ENCODE peak calls at places on chromosomes 13 and 19, in ten cellular contexts. One of them, this sample, is unnamed.

GRCh38 chr19:51361228-51361627 is 5.0 kb downstream of the ETFB start:
- DNase-seq in cardiac fibroblast: no peak
- DNase-seq in activated CD8-positive, alpha-beta memory T cell treated with anti-CD3 and anti-CD28 coated beads, Interleukin-2, amount 50 U/mL, for 48 hours: no peak
- DNase-seq in RWPE1: no peak
- DNase-seq in progenitor cell of endocrine pancreas: no peak
- DNase-seq in amygdala: no peak
- DNase-seq in EH: no peak
- DNase-seq in GDM1: no peak
- DNase-seq in C1 segment of cervical spinal cord: no peak
- DNase-seq in NCI-H510A treated with DMSO at 0.1 percent for 48 hours: no peak
- DNase-seq in this sample: no peak

GRCh38 chr13:58843567-58843966 is 1212.0 kb downstream of the PCDH17 start:
- DNase-seq in cardiac fibroblast: no peak
- DNase-seq in activated CD8-positive, alpha-beta memory T cell treated with anti-CD3 and anti-CD28 coated beads, Interleukin-2, amount 50 U/mL, for 48 hours: no peak
- DNase-seq in RWPE1: no peak
- DNase-seq in progenitor cell of endocrine pancreas: no peak
- DNase-seq in amygdala: no peak
- DNase-seq in EH: no peak
- DNase-seq in GDM1: no peak
- DNase-seq in C1 segment of cervical spinal cord: no peak
- DNase-seq in NCI-H510A treated with DMSO at 0.1 percent for 48 hours: no peak
- DNase-seq in this sample: no peak

GRCh38 chr19:52196256-52196967 is 6.6 kb downstream of the PPP2R1A start:
- DNase-seq in cardiac fibroblast: no peak
- DNase-seq in activated CD8-positive, alpha-beta memory T cell treated with anti-CD3 and anti-CD28 coated beads, Interleukin-2, amount 50 U/mL, for 48 hours: no peak
- DNase-seq in RWPE1: no peak
- DNase-seq in progenitor cell of endocrine pancreas: no peak
- DNase-seq in amygdala: no peak
- DNase-seq in EH: no peak
- DNase-seq in GDM1: no peak
- DNase-seq in C1 segment of cervical spinal cord: no peak
- DNase-seq in NCI-H510A treated with DMSO at 0.1 percent for 48 hours: no peak
- DNase-seq in this sample: no peak

GRCh38 chr13:66102864-66103263 is 1127.3 kb downstream of the PCDH9 start:
- DNase-seq in cardiac fibroblast: peak
- DNase-seq in activated CD8-positive, alpha-beta memory T cell treated with anti-CD3 and anti-CD28 coated beads, Interleukin-2, amount 50 U/mL, for 48 hours: no peak
- DNase-seq in RWPE1: no peak
- DNase-seq in progenitor cell of endocrine pancreas: no peak
- DNase-seq in amygdala: no peak
- DNase-seq in EH: peak
- DNase-seq in GDM1: no peak
- DNase-seq in C1 segment of cervical spinal cord: no peak
- DNase-seq in NCI-H510A treated with DMSO at 0.1 percent for 48 hours: no peak
- DNase-seq in this sample: no peak

GRCh38 chr19:56403261-56403660 is 871 bp upstream of the ZNF583 start:
- DNase-seq in cardiac fibroblast: peak
- DNase-seq in activated CD8-positive, alpha-beta memory T cell treated with anti-CD3 and anti-CD28 coated beads, Interleukin-2, amount 50 U/mL, for 48 hours: no peak
- DNase-seq in RWPE1: no peak
- DNase-seq in progenitor cell of endocrine pancreas: no peak
- DNase-seq in amygdala: no peak
- DNase-seq in EH: no peak
- DNase-seq in GDM1: no peak
- DNase-seq in C1 segment of cervical spinal cord: no peak
- DNase-seq in NCI-H510A treated with DMSO at 0.1 percent for 48 hours: no peak
- DNase-seq in this sample: no peak

GRCh38 chr13:34179481-34179880 is 361.5 kb downstream of the RFC3 start:
- DNase-seq in cardiac fibroblast: no peak
- DNase-seq in activated CD8-positive, alpha-beta memory T cell treated with anti-CD3 and anti-CD28 coated beads, Interleukin-2, amount 50 U/mL, for 48 hours: no peak
- DNase-seq in RWPE1: no peak
- DNase-seq in progenitor cell of endocrine pancreas: no peak
- DNase-seq in amygdala: no peak
- DNase-seq in EH: peak
- DNase-seq in GDM1: no peak
- DNase-seq in C1 segment of cervical spinal cord: no peak
- DNase-seq in NCI-H510A treated with DMSO at 0.1 percent for 48 hours: peak
- DNase-seq in this sample: no peak

GRCh38 chr19:336067-336614 is 8.5 kb downstream of the MIER2 start:
- DNase-seq in cardiac fibroblast: peak
- DNase-seq in activated CD8-positive, alpha-beta memory T cell treated with anti-CD3 and anti-CD28 coated beads, Interleukin-2, amount 50 U/mL, for 48 hours: no peak
- DNase-seq in RWPE1: no peak
- DNase-seq in progenitor cell of endocrine pancreas: no peak
- DNase-seq in amygdala: no peak
- DNase-seq in EH: no peak
- DNase-seq in GDM1: no peak
- DNase-seq in C1 segment of cervical spinal cord: no peak
- DNase-seq in NCI-H510A treated with DMSO at 0.1 percent for 48 hours: no peak
- DNase-seq in this sample: no peak

GRCh38 chr13:38686635-38687245 is at the start of gene FREM2:
- DNase-seq in cardiac fibroblast: no peak
- DNase-seq in activated CD8-positive, alpha-beta memory T cell treated with anti-CD3 and anti-CD28 coated beads, Interleukin-2, amount 50 U/mL, for 48 hours: no peak
- DNase-seq in RWPE1: peak
- DNase-seq in progenitor cell of endocrine pancreas: peak
- DNase-seq in amygdala: peak
- DNase-seq in EH: no peak
- DNase-seq in GDM1: no peak
- DNase-seq in C1 segment of cervical spinal cord: peak
- DNase-seq in NCI-H510A treated with DMSO at 0.1 percent for 48 hours: peak
- DNase-seq in this sample: peak

GRCh38 chr13:66087149-66087780 is 1142.9 kb downstream of the PCDH9 start:
- DNase-seq in cardiac fibroblast: peak
- DNase-seq in activated CD8-positive, alpha-beta memory T cell treated with anti-CD3 and anti-CD28 coated beads, Interleukin-2, amount 50 U/mL, for 48 hours: no peak
- DNase-seq in RWPE1: no peak
- DNase-seq in progenitor cell of endocrine pancreas: no peak
- DNase-seq in amygdala: no peak
- DNase-seq in EH: no peak
- DNase-seq in GDM1: no peak
- DNase-seq in C1 segment of cervical spinal cord: no peak
- DNase-seq in NCI-H510A treated with DMSO at 0.1 percent for 48 hours: no peak
- DNase-seq in this sample: no peak

GRCh38 chr19:6056282-6056741 is 54.0 kb downstream of the RFX2 start:
- DNase-seq in cardiac fibroblast: no peak
- DNase-seq in activated CD8-positive, alpha-beta memory T cell treated with anti-CD3 and anti-CD28 coated beads, Interleukin-2, amount 50 U/mL, for 48 hours: peak
- DNase-seq in RWPE1: no peak
- DNase-seq in progenitor cell of endocrine pancreas: no peak
- DNase-seq in amygdala: no peak
- DNase-seq in EH: no peak
- DNase-seq in GDM1: no peak
- DNase-seq in C1 segment of cervical spinal cord: no peak
- DNase-seq in NCI-H510A treated with DMSO at 0.1 percent for 48 hours: peak
- DNase-seq in this sample: no peak

GRCh38 chr19:56107626-56108351 is 13.3 kb downstream of the ZNF787 start:
- DNase-seq in cardiac fibroblast: peak
- DNase-seq in activated CD8-positive, alpha-beta memory T cell treated with anti-CD3 and anti-CD28 coated beads, Interleukin-2, amount 50 U/mL, for 48 hours: no peak
- DNase-seq in RWPE1: no peak
- DNase-seq in progenitor cell of endocrine pancreas: no peak
- DNase-seq in amygdala: no peak
- DNase-seq in EH: no peak
- DNase-seq in GDM1: no peak
- DNase-seq in C1 segment of cervical spinal cord: peak
- DNase-seq in NCI-H510A treated with DMSO at 0.1 percent for 48 hours: no peak
- DNase-seq in this sample: no peak

GRCh38 chr19:46015961-46016425 is 6.9 kb downstream of the PGLYRP1 start:
- DNase-seq in cardiac fibroblast: no peak
- DNase-seq in activated CD8-positive, alpha-beta memory T cell treated with anti-CD3 and anti-CD28 coated beads, Interleukin-2, amount 50 U/mL, for 48 hours: peak
- DNase-seq in RWPE1: no peak
- DNase-seq in progenitor cell of endocrine pancreas: no peak
- DNase-seq in amygdala: no peak
- DNase-seq in EH: no peak
- DNase-seq in GDM1: no peak
- DNase-seq in C1 segment of cervical spinal cord: no peak
- DNase-seq in NCI-H510A treated with DMSO at 0.1 percent for 48 hours: peak
- DNase-seq in this sample: no peak

GRCh38 chr19:5805465-5806132 is 732 bp downstream of the NRTN start:
- DNase-seq in cardiac fibroblast: peak
- DNase-seq in activated CD8-positive, alpha-beta memory T cell treated with anti-CD3 and anti-CD28 coated beads, Interleukin-2, amount 50 U/mL, for 48 hours: peak
- DNase-seq in RWPE1: peak
- DNase-seq in progenitor cell of endocrine pancreas: peak
- DNase-seq in amygdala: no peak
- DNase-seq in EH: peak
- DNase-seq in GDM1: peak
- DNase-seq in C1 segment of cervical spinal cord: no peak
- DNase-seq in NCI-H510A treated with DMSO at 0.1 percent for 48 hours: peak
- DNase-seq in this sample: peak

GRCh38 chr13:41854758-41855157 is 106.2 kb downstream of the VWA8 start:
- DNase-seq in cardiac fibroblast: peak
- DNase-seq in activated CD8-positive, alpha-beta memory T cell treated with anti-CD3 and anti-CD28 coated beads, Interleukin-2, amount 50 U/mL, for 48 hours: no peak
- DNase-seq in RWPE1: no peak
- DNase-seq in progenitor cell of endocrine pancreas: no peak
- DNase-seq in amygdala: no peak
- DNase-seq in EH: peak
- DNase-seq in GDM1: no peak
- DNase-seq in C1 segment of cervical spinal cord: no peak
- DNase-seq in NCI-H510A treated with DMSO at 0.1 percent for 48 hours: no peak
- DNase-seq in this sample: no peak

GRCh38 chr13:29676535-29676934 is 81.0 kb upstream of the SLC7A1 start:
- DNase-seq in cardiac fibroblast: peak
- DNase-seq in activated CD8-positive, alpha-beta memory T cell treated with anti-CD3 and anti-CD28 coated beads, Interleukin-2, amount 50 U/mL, for 48 hours: no peak
- DNase-seq in RWPE1: no peak
- DNase-seq in progenitor cell of endocrine pancreas: no peak
- DNase-seq in amygdala: no peak
- DNase-seq in EH: peak
- DNase-seq in GDM1: no peak
- DNase-seq in C1 segment of cervical spinal cord: no peak
- DNase-seq in NCI-H510A treated with DMSO at 0.1 percent for 48 hours: no peak
- DNase-seq in this sample: no peak

GRCh38 chr19:15292847-15293582 is 39.3 kb downstream of the BRD4 start:
- DNase-seq in cardiac fibroblast: peak
- DNase-seq in activated CD8-positive, alpha-beta memory T cell treated with anti-CD3 and anti-CD28 coated beads, Interleukin-2, amount 50 U/mL, for 48 hours: no peak
- DNase-seq in RWPE1: no peak
- DNase-seq in progenitor cell of endocrine pancreas: no peak
- DNase-seq in amygdala: no peak
- DNase-seq in EH: peak
- DNase-seq in GDM1: no peak
- DNase-seq in C1 segment of cervical spinal cord: no peak
- DNase-seq in NCI-H510A treated with DMSO at 0.1 percent for 48 hours: peak
- DNase-seq in this sample: no peak

GRCh38 chr19:39150807-39151206 is 25.2 kb downstream of the PAK4 start:
- DNase-seq in cardiac fibroblast: no peak
- DNase-seq in activated CD8-positive, alpha-beta memory T cell treated with anti-CD3 and anti-CD28 coated beads, Interleukin-2, amount 50 U/mL, for 48 hours: no peak
- DNase-seq in RWPE1: no peak
- DNase-seq in progenitor cell of endocrine pancreas: no peak
- DNase-seq in amygdala: no peak
- DNase-seq in EH: no peak
- DNase-seq in GDM1: no peak
- DNase-seq in C1 segment of cervical spinal cord: no peak
- DNase-seq in NCI-H510A treated with DMSO at 0.1 percent for 48 hours: no peak
- DNase-seq in this sample: no peak

GRCh38 chr13:111210945-111211469 is 95.9 kb downstream of the ARHGEF7 start:
- DNase-seq in cardiac fibroblast: no peak
- DNase-seq in activated CD8-positive, alpha-beta memory T cell treated with anti-CD3 and anti-CD28 coated beads, Interleukin-2, amount 50 U/mL, for 48 hours: no peak
- DNase-seq in RWPE1: no peak
- DNase-seq in progenitor cell of endocrine pancreas: no peak
- DNase-seq in amygdala: no peak
- DNase-seq in EH: no peak
- DNase-seq in GDM1: no peak
- DNase-seq in C1 segment of cervical spinal cord: no peak
- DNase-seq in NCI-H510A treated with DMSO at 0.1 percent for 48 hours: peak
- DNase-seq in this sample: no peak

GRCh38 chr13:95603887-95604533 is 40.5 kb downstream of the DZIP1 start:
- DNase-seq in cardiac fibroblast: peak
- DNase-seq in activated CD8-positive, alpha-beta memory T cell treated with anti-CD3 and anti-CD28 coated beads, Interleukin-2, amount 50 U/mL, for 48 hours: no peak
- DNase-seq in RWPE1: peak
- DNase-seq in progenitor cell of endocrine pancreas: no peak
- DNase-seq in amygdala: peak
- DNase-seq in EH: no peak
- DNase-seq in GDM1: no peak
- DNase-seq in C1 segment of cervical spinal cord: peak
- DNase-seq in NCI-H510A treated with DMSO at 0.1 percent for 48 hours: peak
- DNase-seq in this sample: no peak

GRCh38 chr19:19515764-19516519 is at the start of gene NDUFA13:
- DNase-seq in cardiac fibroblast: peak
- DNase-seq in activated CD8-positive, alpha-beta memory T cell treated with anti-CD3 and anti-CD28 coated beads, Interleukin-2, amount 50 U/mL, for 48 hours: peak
- DNase-seq in RWPE1: peak
- DNase-seq in progenitor cell of endocrine pancreas: peak
- DNase-seq in amygdala: peak
- DNase-seq in EH: peak
- DNase-seq in GDM1: peak
- DNase-seq in C1 segment of cervical spinal cord: peak
- DNase-seq in NCI-H510A treated with DMSO at 0.1 percent for 48 hours: peak
- DNase-seq in this sample: peak

GRCh38 chr19:34962281-34962944 is 1.6 kb downstream of the ZNF792 start:
- DNase-seq in cardiac fibroblast: peak
- DNase-seq in activated CD8-positive, alpha-beta memory T cell treated with anti-CD3 and anti-CD28 coated beads, Interleukin-2, amount 50 U/mL, for 48 hours: no peak
- DNase-seq in RWPE1: no peak
- DNase-seq in progenitor cell of endocrine pancreas: no peak
- DNase-seq in amygdala: no peak
- DNase-seq in EH: peak
- DNase-seq in GDM1: peak
- DNase-seq in C1 segment of cervical spinal cord: no peak
- DNase-seq in NCI-H510A treated with DMSO at 0.1 percent for 48 hours: no peak
- DNase-seq in this sample: no peak

GRCh38 chr19:3250675-3251074 is 26.2 kb downstream of the CELF5 start:
- DNase-seq in cardiac fibroblast: peak
- DNase-seq in activated CD8-positive, alpha-beta memory T cell treated with anti-CD3 and anti-CD28 coated beads, Interleukin-2, amount 50 U/mL, for 48 hours: peak
- DNase-seq in RWPE1: peak
- DNase-seq in progenitor cell of endocrine pancreas: no peak
- DNase-seq in amygdala: no peak
- DNase-seq in EH: peak
- DNase-seq in GDM1: peak
- DNase-seq in C1 segment of cervical spinal cord: no peak
- DNase-seq in NCI-H510A treated with DMSO at 0.1 percent for 48 hours: no peak
- DNase-seq in this sample: no peak

GRCh38 chr13:39038569-39038898 is 278 bp downstream of the NHLRC3 start:
- DNase-seq in cardiac fibroblast: no peak
- DNase-seq in activated CD8-positive, alpha-beta memory T cell treated with anti-CD3 and anti-CD28 coated beads, Interleukin-2, amount 50 U/mL, for 48 hours: peak
- DNase-seq in RWPE1: no peak
- DNase-seq in progenitor cell of endocrine pancreas: no peak
- DNase-seq in amygdala: no peak
- DNase-seq in EH: peak
- DNase-seq in GDM1: no peak
- DNase-seq in C1 segment of cervical spinal cord: no peak
- DNase-seq in NCI-H510A treated with DMSO at 0.1 percent for 48 hours: no peak
- DNase-seq in this sample: no peak

GRCh38 chr19:16601378-16602052 is 26.5 kb downstream of the MED26 start:
- DNase-seq in cardiac fibroblast: no peak
- DNase-seq in activated CD8-positive, alpha-beta memory T cell treated with anti-CD3 and anti-CD28 coated beads, Interleukin-2, amount 50 U/mL, for 48 hours: no peak
- DNase-seq in RWPE1: no peak
- DNase-seq in progenitor cell of endocrine pancreas: no peak
- DNase-seq in amygdala: no peak
- DNase-seq in EH: no peak
- DNase-seq in GDM1: no peak
- DNase-seq in C1 segment of cervical spinal cord: no peak
- DNase-seq in NCI-H510A treated with DMSO at 0.1 percent for 48 hours: no peak
- DNase-seq in this sample: no peak

GRCh38 chr19:47023448-47023794 is 3.8 kb downstream of the NPAS1 start:
- DNase-seq in cardiac fibroblast: no peak
- DNase-seq in activated CD8-positive, alpha-beta memory T cell treated with anti-CD3 and anti-CD28 coated beads, Interleukin-2, amount 50 U/mL, for 48 hours: no peak
- DNase-seq in RWPE1: no peak
- DNase-seq in progenitor cell of endocrine pancreas: no peak
- DNase-seq in amygdala: no peak
- DNase-seq in EH: no peak
- DNase-seq in GDM1: no peak
- DNase-seq in C1 segment of cervical spinal cord: no peak
- DNase-seq in NCI-H510A treated with DMSO at 0.1 percent for 48 hours: peak
- DNase-seq in this sample: no peak